ENCODE peak calls at places on chromosomes 1 and 21, in six cellular contexts. E is NCI-H2171 treated with DMSO at 0.1 percent for 48 hours; Q is anterior cingulate cortex; J is SJSA1; N is CD8-positive, alpha-beta memory T cell; T is T follicular helper cell. K is an unnamed sample.

GRCh38 chr1:4653796-4654715 is at the start of gene AJAP1:
- DNase-seq in Q (peak; percentile 30), T (no peak), E (no peak), N (no peak), J (no peak), K (no peak)

GRCh38 chr1:117861694-117862093 is 67.7 kb downstream of the GDAP2 start:
- DNase-seq in Q (no peak), E (peak; percentile 58), N (no peak), T (no peak), J (no peak), K (no peak)

GRCh38 chr1:150836129-150836773 is 28.2 kb upstream of the CTSK start:
- DNase-seq in T (no peak), Q (no peak), N (no peak), J (no peak), E (peak; percentile 80), K (no peak)

GRCh38 chr1:29245876-29246275 is 9.6 kb downstream of the PTPRU start:
- DNase-seq in E (peak; percentile 49), Q (peak; percentile 28), N (no peak), T (no peak), J (no peak), K (no peak)

GRCh38 chr1:161440312-161440894 is 64.9 kb upstream of the FCGR2A start:
- DNase-seq in J (peak; percentile 86), E (no peak), T (peak; percentile 17), N (peak; percentile 58), Q (no peak), K (peak; percentile 41)

GRCh38 chr1:113325039-113325438 is 65.3 kb upstream of the MAGI3 start:
- DNase-seq in Q (no peak), N (no peak), E (no peak), T (no peak), J (no peak), K (no peak)

GRCh38 chr1:9340172-9340854 is 47.6 kb downstream of the SPSB1 start:
- DNase-seq in N (no peak), E (no peak), T (no peak), Q (no peak), J (no peak), K (no peak)

GRCh38 chr1:219708919-219709318 is 96.0 kb upstream of the ZC3H11B start:
- DNase-seq in Q (no peak), T (no peak), J (no peak), N (no peak), E (no peak), K (no peak)

GRCh38 chr1:29984544-29985375 is 738.6 kb downstream of the MATN1 start:
- DNase-seq in J (no peak), T (no peak), Q (no peak), E (no peak), N (no peak), K (no peak)

GRCh38 chr1:243996223-243996622 is 54.9 kb upstream of the ZBTB18 start:
- DNase-seq in E (no peak), J (no peak), T (no peak), Q (no peak), N (no peak), K (no peak)

GRCh38 chr1:30331415-30332065 is 391.8 kb downstream of the MATN1 start:
- DNase-seq in N (no peak), Q (no peak), E (no peak), J (no peak), T (no peak), K (no peak)

GRCh38 chr1:37704966-37705365 is 12.7 kb downstream of the CDCA8 start:
- DNase-seq in N (no peak), J (no peak), T (no peak), E (no peak), Q (no peak), K (no peak)

GRCh38 chr1:228810385-228810784 is 75.1 kb downstream of the RHOU start:
- DNase-seq in Q (no peak), T (no peak), E (no peak), N (no peak), J (no peak), K (no peak)

GRCh38 chr1:168636642-168637111 is 60.3 kb downstream of the XCL1 start:
- DNase-seq in T (no peak), Q (no peak), E (no peak), J (no peak), N (no peak), K (no peak)

GRCh38 chr21:36744190-36744559 is 45.3 kb downstream of the SIM2 start:
- DNase-seq in T (no peak), J (no peak), E (no peak), N (no peak), Q (no peak), K (no peak)

GRCh38 chr1:171841931-171842723 is 829 bp downstream of the DNM3 start:
- DNase-seq in J (no peak), N (peak; percentile 52), E (no peak), Q (peak; percentile 55), T (no peak), K (peak; percentile 6)

GRCh38 chr1:195899762-195900352 is 708.4 kb downstream of the KCNT2 start:
- DNase-seq in Q (no peak), N (no peak), T (no peak), J (no peak), E (no peak), K (no peak)

GRCh38 chr1:202625416-202626360 is 84.6 kb downstream of the SYT2 start:
- DNase-seq in N (peak; percentile 64), Q (no peak), J (peak; percentile 85), E (peak; percentile 18), T (peak; percentile 31), K (peak; percentile 51)

GRCh38 chr1:152035406-152036315 is 1.1 kb downstream of the S100A11 start:
- DNase-seq in E (peak; percentile 77), N (no peak), Q (no peak), J (no peak), T (no peak), K (no peak)

GRCh38 chr1:175865041-175865766 is 121.8 kb upstream of the TNR start:
- DNase-seq in E (no peak), N (no peak), J (no peak), Q (peak; percentile 90), T (no peak), K (no peak)

GRCh38 chr21:23951251-23951650 is 1656.0 kb downstream of the MRPL39 start:
- DNase-seq in J (no peak), Q (no peak), E (no peak), N (no peak), T (no peak), K (no peak)

GRCh38 chr21:46182548-46183336 is 1.5 kb downstream of the SPATC1L start:
- DNase-seq in Q (no peak), E (no peak), J (no peak), N (no peak), T (no peak), K (no peak)

GRCh38 chr1:109719337-109719837 is 7.3 kb downstream of the GSTM5 start:
- DNase-seq in Q (no peak), E (no peak), N (no peak), T (no peak), J (no peak), K (no peak)

GRCh38 chr1:99177465-99177864 is 86.8 kb upstream of the PLPPR4 start:
- DNase-seq in T (no peak), E (no peak), Q (no peak), J (no peak), N (no peak), K (no peak)

GRCh38 chr1:101140041-101140718 is 96.6 kb upstream of the S1PR1 start:
- DNase-seq in E (no peak), Q (no peak), N (no peak), J (no peak), T (no peak), K (no peak)

K was measured in activated CD4-positive, alpha-beta T cell treated with anti-CD3 and anti-CD28 coated beads, Interleukin-2, amount 50 U/mL, for 1 hour.